ENCODE peak calls at places on chromosomes 6 and 20, in six cellular contexts. A is amniotic stem cell; C is astrocyte of the spinal cord; Y is thoracic aorta; W is naive thymus-derived CD8-positive, alpha-beta T cell; Z is lung. M is an unnamed sample.

GRCh38 chr6:163298079-163298807 is 116.3 kb upstream of the QKI start:
- DNase-seq in A (no peak), C (no peak), Y (no peak), W (no peak), Z (no peak), M (no peak)

GRCh38 chr6:21241231-21242130 is 352.1 kb upstream of the SOX4 start:
- DNase-seq in A (no peak), C (no peak), Y (no peak), W (no peak), Z (no peak), M (no peak)

GRCh38 chr6:56101141-56101553 is 146.2 kb downstream of the COL21A1 start:
- DNase-seq in A (peak), C (peak), Y (no peak), W (no peak), Z (no peak), M (no peak)

GRCh38 chr20:54648421-54649142 is 173.2 kb downstream of the DOK5 start:
- DNase-seq in A (no peak), C (no peak), Y (no peak), W (no peak), Z (no peak), M (no peak)

GRCh38 chr20:46751856-46752255 is 42.4 kb downstream of the SLC2A10 start:
- DNase-seq in A (no peak), C (no peak), Y (no peak), W (no peak), Z (no peak), M (no peak)

GRCh38 chr20:24131281-24131680 is 142.7 kb upstream of the GGTLC1 start:
- DNase-seq in A (no peak), C (no peak), Y (no peak), W (no peak), Z (no peak), M (no peak)

GRCh38 chr6:109351231-109352132 is 30.8 kb downstream of the CD164 start:
- DNase-seq in A (no peak), C (no peak), Y (no peak), W (no peak), Z (no peak), M (no peak)

GRCh38 chr20:57808266-57808866 is 98.6 kb upstream of the PMEPA1 start:
- DNase-seq in A (no peak), C (no peak), Y (no peak), W (no peak), Z (no peak), M (no peak)

GRCh38 chr6:48101277-48101676 is 9.7 kb downstream of the PTCHD4 start:
- DNase-seq in A (no peak), C (peak), Y (no peak), W (no peak), Z (no peak), M (no peak)

GRCh38 chr6:133767571-133767970 is 121.3 kb upstream of the TCF21 start:
- DNase-seq in A (no peak), C (no peak), Y (no peak), W (no peak), Z (no peak), M (no peak)

GRCh38 chr6:149566372-149567193 is at the start of gene GINM1:
- DNase-seq in A (peak), C (peak), Y (no peak), W (peak), Z (peak), M (peak)

GRCh38 chr20:31475472-31476312 is 604 bp downstream of the REM1 start:
- DNase-seq in A (no peak), C (no peak), Y (no peak), W (no peak), Z (no peak), M (peak)

GRCh38 chr20:60862601-60863000 is 389.5 kb upstream of the CDH4 start:
- DNase-seq in A (no peak), C (no peak), Y (no peak), W (no peak), Z (no peak), M (no peak)

GRCh38 chr20:12210591-12210990 is 292.9 kb downstream of the BTBD3 start:
- DNase-seq in A (no peak), C (no peak), Y (no peak), W (no peak), Z (no peak), M (no peak)

GRCh38 chr6:79313254-79313653 is 78.8 kb upstream of the HMGN3 start:
- DNase-seq in A (no peak), C (no peak), Y (no peak), W (no peak), Z (no peak), M (no peak)

GRCh38 chr6:16770701-16771569 is 9.7 kb upstream of the ATXN1 start:
- DNase-seq in A (no peak), C (peak), Y (peak), W (peak), Z (peak), M (peak)

GRCh38 chr6:134464690-134465411 is 146.9 kb upstream of the SGK1 start:
- DNase-seq in A (no peak), C (peak), Y (no peak), W (no peak), Z (no peak), M (no peak)

GRCh38 chr6:36631326-36632046 is 37.3 kb downstream of the SRSF3 start:
- DNase-seq in A (no peak), C (no peak), Y (no peak), W (no peak), Z (peak), M (no peak)

GRCh38 chr6:169034523-169035167 is 219.0 kb downstream of the THBS2 start:
- DNase-seq in A (no peak), C (no peak), Y (no peak), W (no peak), Z (no peak), M (no peak)

GRCh38 chr20:6665161-6665560 is 102.3 kb upstream of the BMP2 start:
- DNase-seq in A (no peak), C (no peak), Y (no peak), W (no peak), Z (no peak), M (no peak)

GRCh38 chr6:144277174-144277573 is 8.0 kb upstream of the UTRN start:
- DNase-seq in A (no peak), C (no peak), Y (no peak), W (no peak), Z (no peak), M (no peak)

GRCh38 chr6:38997128-38997761 is 51.3 kb upstream of the GLP1R start:
- DNase-seq in A (no peak), C (peak), Y (no peak), W (no peak), Z (no peak), M (peak)

GRCh38 chr6:33584700-33585402 is 4.8 kb upstream of the BAK1 start:
- DNase-seq in A (no peak), C (no peak), Y (no peak), W (no peak), Z (no peak), M (no peak)

GRCh38 chr6:108521616-108522107 is 39.1 kb upstream of the FOXO3 start:
- DNase-seq in A (no peak), C (no peak), Y (no peak), W (no peak), Z (no peak), M (no peak)

GRCh38 chr6:29653452-29654038 is 3.3 kb upstream of the MOG start:
- DNase-seq in A (peak), C (peak), Y (no peak), W (peak), Z (peak), M (no peak)

M was measured in right cardiac atrium.